ENCODE peak calls at places on chromosomes 5 and 9, in four cellular contexts. I, J, T and B are unnamed samples.
A peak's percentile ranks its signal among the peaks of the same experiment; 100 is the strongest.

GRCh38 chr9:135249711-135250110 is 162.2 kb downstream of the OLFM1 start:
- DNase-seq in I (no peak), J (no peak), T (no peak), B (no peak)

GRCh38 chr9:33287087-33287490 is 3.2 kb upstream of the NFX1 start:
- DNase-seq in T (no peak), I (no peak), J (peak; percentile 36), B (no peak)

GRCh38 chr5:163456840-163457239 is 3.1 kb downstream of the NUDCD2 start:
- DNase-seq in T (no peak), J (no peak), I (no peak), B (no peak)

GRCh38 chr9:5838884-5839571 is 6.1 kb upstream of the ERMP1 start:
- DNase-seq in I (no peak), J (no peak), T (no peak), B (no peak)

GRCh38 chr5:61686491-61687257 is 354.6 kb downstream of the ZSWIM6 start:
- DNase-seq in J (no peak), I (no peak), T (no peak), B (no peak)

GRCh38 chr5:139884144-139884543 is 88.5 kb downstream of the PSD2 start:
- DNase-seq in I (no peak), T (peak; percentile 53), J (peak; percentile 51), B (no peak)

GRCh38 chr9:117926031-117926655 is 221.9 kb downstream of the TLR4 start:
- DNase-seq in T (no peak), I (no peak), J (no peak), B (no peak)

GRCh38 chr5:161064800-161065199 is 212.8 kb upstream of the ATP10B start:
- DNase-seq in I (no peak), T (no peak), J (no peak), B (no peak)

GRCh38 chr5:159094745-159095144 is 5.0 kb downstream of the EBF1 start:
- DNase-seq in T (peak; percentile 71), J (peak; percentile 78), I (no peak), B (no peak)

GRCh38 chr9:4590430-4591122 is 71.5 kb upstream of the PLPP6 start:
- DNase-seq in I (no peak), J (no peak), T (no peak), B (no peak)

GRCh38 chr5:113056988-113057387 is 80.4 kb downstream of the DCP2 start:
- DNase-seq in J (no peak), T (no peak), I (no peak), B (no peak)

GRCh38 chr5:142104491-142104890 is 4.1 kb upstream of the NDFIP1 start:
- DNase-seq in I (no peak), T (no peak), J (no peak), B (no peak)

GRCh38 chr5:159212667-159213462 is 3.5 kb upstream of the RNF145 start:
- DNase-seq in T (no peak), J (no peak), I (no peak), B (no peak)

GRCh38 chr5:42591026-42591425 is 165.6 kb upstream of the CCDC152 start:
- DNase-seq in T (peak; percentile 69), I (no peak), J (peak; percentile 77), B (no peak)

GRCh38 chr5:73129143-73129542 is 8.8 kb downstream of the TMEM171 start:
- DNase-seq in T (no peak), I (no peak), J (no peak), B (no peak)

GRCh38 chr5:170861855-170862766 is at the start of gene RANBP17:
- DNase-seq in I (peak; percentile 51), T (peak; percentile 20), J (peak; percentile 41), B (peak; percentile 59)

GRCh38 chr5:130290219-130290618 is 386.0 kb downstream of the CHSY3 start:
- DNase-seq in T (no peak), I (no peak), J (no peak), B (no peak)

GRCh38 chr5:138918680-138919079 is 43.5 kb upstream of the LRRTM2 start:
- DNase-seq in J (no peak), T (no peak), I (no peak), B (no peak)

GRCh38 chr5:122252319-122252718 is 59.7 kb upstream of the SNCAIP start:
- DNase-seq in J (no peak), T (no peak), I (no peak), B (no peak)

GRCh38 chr5:61370496-61370895 is 38.4 kb downstream of the ZSWIM6 start:
- DNase-seq in T (no peak), J (no peak), I (no peak), B (no peak)

GRCh38 chr5:93058309-93058708 is 522.7 kb downstream of the NR2F1-AS1 start:
- DNase-seq in T (no peak), I (no peak), J (no peak), B (no peak)

GRCh38 chr9:136899196-136899595 is 12.9 kb downstream of the TRAF2 start:
- DNase-seq in I (no peak), J (no peak), T (no peak), B (no peak)

GRCh38 chr5:20286512-20286911 is 298.5 kb upstream of the CDH18 start:
- DNase-seq in T (no peak), I (no peak), J (no peak), B (no peak)

GRCh38 chr9:99023831-99024230 is 80.1 kb downstream of the COL15A1 start:
- DNase-seq in I (no peak), J (peak; percentile 44), T (peak; percentile 54), B (no peak)

GRCh38 chr9:98985596-98985995 is 41.9 kb downstream of the COL15A1 start:
- DNase-seq in I (no peak), J (no peak), T (no peak), B (no peak)

GRCh38 chr9:35736201-35736633 is 3.8 kb downstream of the CREB3 start:
- DNase-seq in J (peak; percentile 66), I (no peak), T (peak; percentile 48), B (peak; percentile 39)

GRCh38 chr5:37837101-37838032 is 2.5 kb downstream of the GDNF start:
- DNase-seq in J (peak; percentile 77), T (peak; percentile 71), I (peak; percentile 83), B (no peak)

GRCh38 chr5:8500426-8500825 is 631.5 kb downstream of the MTRR start:
- DNase-seq in T (no peak), I (no peak), J (no peak), B (no peak)

GRCh38 chr5:4226565-4226964 is 630.9 kb downstream of the IRX1 start:
- DNase-seq in I (no peak), T (no peak), J (no peak), B (no peak)

GRCh38 chr9:136007906-136008692 is 46.9 kb upstream of the UBAC1 start:
- DNase-seq in I (no peak), T (no peak), J (no peak), B (no peak)

GRCh38 chr9:74035786-74036185 is 461.3 kb upstream of the RORB start:
- DNase-seq in J (no peak), I (no peak), T (no peak), B (no peak)

GRCh38 chr5:145587308-145588071 is 247.7 kb downstream of the PRELID2 start:
- DNase-seq in T (no peak), J (no peak), I (no peak), B (no peak)

GRCh38 chr5:149273950-149274349 is 2.3 kb downstream of the AFAP1L1 start:
- DNase-seq in J (no peak), I (no peak), T (no peak), B (no peak)

GRCh38 chr5:123209163-123210013 is 120.3 kb downstream of the PRDM6 start:
- DNase-seq in I (no peak), J (no peak), T (no peak), B (no peak)

GRCh38 chr5:43608406-43608805 is 5.4 kb downstream of the NNT start:
- DNase-seq in J (no peak), T (no peak), I (no peak), B (no peak)

GRCh38 chr5:180915924-180916323 is 17.0 kb downstream of the BTNL8 start:
- DNase-seq in I (no peak), T (no peak), J (no peak), B (no peak)

GRCh38 chr9:89185980-89186379 is 7.4 kb upstream of the SHC3 start:
- DNase-seq in I (no peak), J (no peak), T (no peak), B (no peak)

GRCh38 chr9:101387871-101388506 is 3.2 kb upstream of the BAAT start:
- DNase-seq in I (no peak), T (no peak), J (no peak), B (no peak)

GRCh38 chr5:170632266-170632984 is 128.6 kb downstream of the KCNIP1 start:
- DNase-seq in I (no peak), T (no peak), J (no peak), B (no peak)

DNA sequence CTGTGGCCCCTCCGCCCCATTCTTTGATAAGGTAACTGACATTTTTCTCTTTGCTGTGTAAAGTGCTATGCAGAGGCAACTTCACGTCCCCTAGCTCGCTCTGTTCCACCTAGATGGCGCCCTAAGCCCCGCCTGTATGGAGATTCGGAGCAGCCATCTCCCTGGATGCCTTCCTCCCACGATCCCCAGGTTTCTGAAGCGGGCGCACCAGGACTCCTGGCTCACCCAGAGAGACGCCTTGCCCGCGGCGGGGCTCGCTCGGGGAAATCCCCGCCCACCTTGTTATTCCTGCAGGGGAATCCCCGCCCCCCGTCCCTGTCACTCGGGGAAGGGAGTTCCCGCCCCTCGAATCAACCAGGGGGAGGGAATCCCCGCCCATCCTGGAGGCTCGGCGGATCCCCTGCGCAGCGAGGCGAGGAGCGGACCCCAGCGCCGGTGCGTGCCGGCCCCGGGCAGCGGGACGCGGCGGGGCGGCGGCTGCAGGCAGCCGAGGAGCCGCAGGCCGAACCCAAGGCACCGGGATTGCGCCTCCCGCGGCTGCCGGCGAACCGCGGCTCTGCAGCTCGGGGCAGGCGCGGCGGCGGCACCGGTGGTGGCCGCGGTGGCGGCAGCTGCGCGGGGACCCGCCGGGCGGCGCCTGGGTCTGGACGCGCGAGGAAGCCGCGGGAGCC is at the start of gene PDZD2:
- DNase-seq in T (peak; percentile 87), J (peak; percentile 88), I (peak; percentile 92), B (peak; percentile 63)
- TF ChIP-seq CTCF in T (peak; percentile 62), J (peak; percentile 44), I (peak; percentile 36), B (no peak)

GRCh38 chr5:132385321-132386105 is 16.0 kb downstream of the SLC22A5 start:
- DNase-seq in J (peak; percentile 51), T (no peak), I (no peak), B (peak; percentile 58)
- TF ChIP-seq CTCF in J (peak; percentile 77), T (peak; percentile 80), I (peak; percentile 76), B (peak; percentile 73)

DNA sequence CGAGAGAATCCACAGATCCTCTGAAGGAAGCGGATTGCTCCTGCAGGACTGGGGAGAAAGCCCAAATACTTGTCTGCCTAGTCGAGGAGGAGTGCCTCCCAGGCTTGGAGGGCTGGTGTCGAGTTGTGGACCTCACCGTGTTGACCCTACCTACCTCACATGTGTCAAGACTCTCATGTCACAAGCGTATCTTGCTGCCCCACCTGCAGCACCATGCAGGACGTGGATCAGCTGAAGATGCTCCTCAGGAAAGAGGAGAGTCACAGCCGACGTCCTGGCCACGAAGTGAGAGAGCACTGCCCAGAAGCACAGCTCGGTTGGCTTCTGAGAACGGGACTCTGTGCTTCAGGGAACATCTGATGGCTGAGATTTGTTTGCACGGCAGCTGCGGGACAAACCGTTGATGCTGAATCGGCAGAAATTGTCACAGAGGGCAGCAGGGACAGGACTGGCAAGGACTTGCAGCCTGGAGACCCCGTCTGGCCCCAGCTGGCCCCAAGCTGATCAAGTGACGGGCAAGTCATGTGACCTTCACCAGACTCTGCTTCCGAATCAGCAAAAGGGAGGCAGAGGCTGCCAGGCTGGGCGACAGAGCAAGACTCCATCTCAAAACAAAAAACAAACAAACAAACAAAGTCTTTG is 119.1 kb upstream of the ITGA1 start:
- DNase-seq in T (no peak), J (no peak), I (no peak), B (no peak)
- TF ChIP-seq CTCF in T (no peak), J (no peak), I (no peak), B (no peak)

GRCh38 chr5:39691993-39692392 is 267.2 kb upstream of the DAB2 start:
- DNase-seq in I (no peak), T (no peak), J (no peak), B (no peak)
- TF ChIP-seq CTCF in I (no peak), T (no peak), J (no peak), B (no peak)